ENCODE peak calls at places on chromosome X, in nine cellular contexts. S, U, Z, M, C, V, D, F and I are unnamed samples.

GRCh38 chrX:24956828-24957227 is 58.9 kb downstream of the ARX start:
- DNase-seq in F (no peak), Z (peak; percentile 6), V (no peak), M (no peak), D (no peak), S (no peak), U (no peak), C (no peak), I (no peak)

GRCh38 chrX:134566506-134566905 is 91.8 kb downstream of the PLAC1 start:
- DNase-seq in M (no peak), V (no peak), U (no peak), Z (no peak), F (no peak), C (no peak), D (no peak), S (no peak), I (no peak)

GRCh38 chrX:2468406-2469195 is 32.2 kb downstream of the DHRSX start:
- DNase-seq in U (no peak), Z (no peak), V (no peak), C (no peak), D (no peak), F (no peak), M (no peak), S (peak; percentile 16), I (no peak)

GRCh38 chrX:27597506-27597905 is 7.4 kb downstream of the DCAF8L2 start:
- DNase-seq in M (no peak), F (no peak), V (no peak), U (no peak), Z (peak; percentile 12), S (no peak), C (no peak), D (no peak), I (no peak)

GRCh38 chrX:74550295-74550802 is 64.1 kb downstream of the RLIM start:
- DNase-seq in C (peak; percentile 71), D (peak; percentile 84), S (peak; percentile 79), V (peak; percentile 83), F (no peak), Z (peak; percentile 32), M (peak; percentile 84), U (peak; percentile 82), I (no peak)

GRCh38 chrX:110413727-110414124 is 55.1 kb downstream of the RTL9 start:
- DNase-seq in F (no peak), U (no peak), S (no peak), V (no peak), M (no peak), C (no peak), D (no peak), Z (no peak), I (no peak)

GRCh38 chrX:41116948-41117347 is 31.7 kb downstream of the USP9X start:
- DNase-seq in M (no peak), V (no peak), S (no peak), U (no peak), C (no peak), F (no peak), Z (no peak), D (no peak), I (no peak)

GRCh38 chrX:134186362-134187121 is 50.4 kb upstream of the CCDC160 start:
- DNase-seq in Z (no peak), V (no peak), S (no peak), D (no peak), F (no peak), M (peak; percentile 60), C (no peak), U (no peak), I (no peak)

GRCh38 chrX:54808109-54808604 is 612 bp downstream of the MAGED2 start:
- DNase-seq in C (peak; percentile 62), V (no peak), Z (peak; percentile 22), D (peak; percentile 77), U (peak; percentile 32), F (no peak), S (peak; percentile 79), M (no peak), I (peak; percentile 0)

GRCh38 chrX:70605352-70605751 is 160.7 kb downstream of the DLG3 start:
- DNase-seq in D (no peak), U (no peak), M (no peak), S (no peak), Z (no peak), F (no peak), V (no peak), C (no peak), I (no peak)

GRCh38 chrX:5113128-5113527 is 1115.5 kb downstream of the NLGN4X start:
- DNase-seq in Z (no peak), U (no peak), M (peak; percentile 27), S (peak; percentile 31), C (peak; percentile 14), V (no peak), F (no peak), D (no peak), I (no peak)

GRCh38 chrX:15173411-15173810 is 96.5 kb downstream of the ASB9 start:
- DNase-seq in S (no peak), D (no peak), Z (peak; percentile 47), C (no peak), M (no peak), F (no peak), U (no peak), V (no peak), I (no peak)

GRCh38 chrX:629230-630006 is 1.2 kb upstream of the SHOX start:
- DNase-seq in D (no peak), U (no peak), F (no peak), C (no peak), V (no peak), M (no peak), Z (no peak), S (no peak), I (no peak)

GRCh38 chrX:45187731-45188130 is 12.9 kb downstream of the DIPK2B start:
- DNase-seq in D (no peak), Z (no peak), C (no peak), S (no peak), M (no peak), F (no peak), U (no peak), V (no peak), I (no peak)

GRCh38 chrX:57134702-57135101 is 2.5 kb downstream of the SPIN2A start:
- DNase-seq in S (no peak), U (no peak), Z (no peak), F (no peak), V (no peak), C (no peak), D (no peak), M (no peak), I (no peak)

GRCh38 chrX:11143931-11144678 is 33.0 kb downstream of the HCCS start:
- DNase-seq in V (peak; percentile 73), S (peak; percentile 82), D (no peak), F (peak; percentile 35), C (peak; percentile 74), U (peak; percentile 61), Z (peak; percentile 42), M (peak; percentile 70), I (peak; percentile 23)

GRCh38 chrX:50920132-50920531 is 9.6 kb downstream of the BMP15 start:
- DNase-seq in D (no peak), C (peak; percentile 26), F (no peak), Z (peak; percentile 1), U (no peak), S (peak; percentile 41), M (no peak), V (no peak), I (no peak)

GRCh38 chrX:63561425-63561824 is 210.3 kb upstream of the SPIN4 start:
- DNase-seq in Z (no peak), F (no peak), U (no peak), D (no peak), C (no peak), S (no peak), V (no peak), M (peak; percentile 4), I (peak; percentile 6)

GRCh38 chrX:151801980-151802379 is 67.4 kb downstream of the CNGA2 start:
- DNase-seq in V (peak; percentile 32), C (no peak), M (peak; percentile 7), U (no peak), F (no peak), D (no peak), S (peak; percentile 17), Z (no peak), I (no peak)

GRCh38 chrX:130170752-130171445 is 863 bp upstream of the RAB33A start:
- DNase-seq in F (no peak), C (peak; percentile 28), V (no peak), D (peak; percentile 36), U (peak; percentile 37), S (peak; percentile 71), M (peak; percentile 78), Z (no peak), I (no peak)
- H3K4me3 ChIP-seq in F (peak overlapping the region; percentile 39), C (peak overlapping the region; percentile 69), V (peak overlapping the region; percentile 49), D (peak overlapping the region; percentile 57), U (no peak overlapping the region), S (peak overlapping the region; percentile 65), M (peak overlapping the region; percentile 47), Z (peak overlapping the region; percentile 51), I (peak overlapping the region; percentile 57)

DNA sequence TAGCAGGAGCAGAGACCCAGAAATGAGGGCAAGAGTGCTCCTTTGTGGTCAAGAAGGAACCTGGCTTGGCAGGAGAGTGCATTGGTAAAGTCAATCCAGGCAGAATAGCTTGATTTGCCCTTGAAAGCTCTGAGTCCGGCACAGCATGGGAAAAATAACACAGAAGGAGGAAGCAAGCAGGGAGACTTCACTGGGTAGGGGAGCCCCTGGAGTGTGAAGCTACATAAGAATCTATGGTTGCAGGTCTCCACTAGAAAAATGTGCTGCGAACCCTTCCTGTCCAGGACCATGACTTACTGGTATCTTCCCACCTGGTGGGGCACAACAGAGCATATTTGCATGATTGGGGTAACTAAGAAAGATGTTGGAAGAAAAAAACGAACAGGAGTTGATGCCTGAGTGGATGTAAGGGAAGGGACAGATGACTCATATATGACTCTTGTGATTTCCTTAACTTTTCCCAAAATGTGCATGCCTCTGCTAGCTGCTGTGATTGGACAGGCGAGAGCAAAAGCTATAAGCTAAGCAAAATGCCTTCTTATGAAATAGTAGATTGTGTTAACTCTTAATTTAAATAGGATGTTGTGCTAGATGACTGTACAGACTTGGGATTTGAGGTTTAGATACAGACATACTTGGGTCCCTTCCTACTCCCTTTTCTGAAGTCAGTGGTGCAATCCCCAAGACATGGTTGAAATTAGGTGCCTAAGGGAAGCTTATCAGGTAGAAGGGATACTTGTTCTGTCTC is 3.3 kb downstream of the IL13RA1 start:
- DNase-seq in Z (peak; percentile 64), V (no peak), C (peak; percentile 60), M (no peak), D (no peak), U (no peak), F (no peak), S (no peak), I (no peak)
- H3K4me3 ChIP-seq in Z (no peak overlapping the region), V (no peak overlapping the region), C (peak overlapping the region; percentile 50), M (no peak overlapping the region), D (no peak overlapping the region), U (no peak overlapping the region), F (no peak overlapping the region), S (no peak overlapping the region), I (no peak overlapping the region)

GRCh38 chrX:107450823-107451509 is 1.5 kb downstream of the FRMPD3 start:
- DNase-seq in D (no peak), M (peak; percentile 9), U (no peak), V (no peak), Z (no peak), F (no peak), S (peak; percentile 85), C (no peak), I (no peak)
- H3K4me3 ChIP-seq in D (no peak overlapping the region), M (no peak overlapping the region), U (no peak overlapping the region), V (no peak overlapping the region), Z (no peak overlapping the region), F (no peak overlapping the region), S (peak overlapping the region; percentile 65), C (no peak overlapping the region), I (no peak overlapping the region)

GRCh38 chrX:8272846-8273245 is 101.8 kb upstream of the VCX2 start:
- DNase-seq in V (no peak), C (no peak), U (no peak), D (no peak), S (no peak), F (no peak), M (no peak), Z (no peak), I (no peak)
- H3K4me3 ChIP-seq in V (no peak overlapping the region), C (no peak overlapping the region), U (no peak overlapping the region), D (no peak overlapping the region), S (no peak overlapping the region), F (no peak overlapping the region), M (no peak overlapping the region), Z (no peak overlapping the region), I (no peak overlapping the region)